ENCODE peak calls at places on chromosomes 7 and 10, in four cellular contexts. S, T, R and I are unnamed samples.

GRCh38 chr7:55370001-55370400 is 4.9 kb downstream of the LANCL2 start:
- DNase-seq in S (no peak), T (no peak), R (peak), I (peak)

GRCh38 chr10:79333513-79333912 is 13.8 kb upstream of the PPIF start:
- DNase-seq in S (peak), T (peak), R (peak), I (peak)

GRCh38 chr7:152328234-152328633 is 107.6 kb downstream of the KMT2C start:
- DNase-seq in S (no peak), T (no peak), R (no peak), I (no peak)

GRCh38 chr7:34430456-34430855 is 227.6 kb upstream of the NPSR1 start:
- DNase-seq in S (peak), T (peak), R (peak), I (peak)

GRCh38 chr7:141301544-141301943 is 227.7 kb downstream of the TMEM178B start:
- DNase-seq in S (no peak), T (no peak), R (no peak), I (no peak)

GRCh38 chr7:129168219-129168991 is 20.0 kb upstream of the SMO start:
- DNase-seq in S (no peak), T (no peak), R (no peak), I (no peak)

GRCh38 chr10:13705526-13706169 is 118.9 kb downstream of the PRPF18 start:
- DNase-seq in S (peak), T (no peak), R (peak), I (peak)

GRCh38 chr10:100999742-101000601 is at the start of gene LZTS2:
- DNase-seq in S (no peak), T (no peak), R (peak), I (no peak)

GRCh38 chr10:77949167-77949566 is 22.6 kb upstream of the DLG5 start:
- DNase-seq in S (peak), T (peak), R (peak), I (peak)

GRCh38 chr10:71627230-71627939 is 92.2 kb downstream of the C10orf105 start:
- DNase-seq in S (no peak), T (no peak), R (no peak), I (no peak)

GRCh38 chr10:97332586-97333350 is 1.8 kb downstream of the FRAT2 start:
- DNase-seq in S (peak), T (peak), R (peak), I (peak)

GRCh38 chr10:63666836-63667383 is 145.7 kb downstream of the REEP3 start:
- DNase-seq in S (peak), T (peak), R (peak), I (peak)

GRCh38 chr10:48459270-48460147 is 145.4 kb downstream of the ARHGAP22 start:
- DNase-seq in S (no peak), T (no peak), R (no peak), I (no peak)

GRCh38 chr10:80506189-80506575 is 31.5 kb upstream of the SH2D4B start:
- DNase-seq in S (peak), T (peak), R (peak), I (no peak)

GRCh38 chr10:103277713-103278299 is 868 bp downstream of the INA start:
- DNase-seq in S (no peak), T (no peak), R (no peak), I (no peak)

GRCh38 chr10:56178210-56178609 is 182.8 kb downstream of the ZWINT start:
- DNase-seq in S (no peak), T (no peak), R (no peak), I (no peak)

GRCh38 chr7:132276986-132277716 is 299.1 kb downstream of the PLXNA4 start:
- DNase-seq in S (no peak), T (no peak), R (peak), I (peak)

GRCh38 chr7:32102432-32102851 is 32.2 kb upstream of the PDE1C start:
- DNase-seq in S (no peak), T (no peak), R (no peak), I (no peak)

GRCh38 chr7:130369110-130369711 is 11.1 kb upstream of the CPA1 start:
- DNase-seq in S (peak), T (peak), R (peak), I (peak)

GRCh38 chr10:48458662-48459048 is 146.2 kb downstream of the ARHGAP22 start:
- DNase-seq in S (no peak), T (no peak), R (no peak), I (no peak)

GRCh38 chr7:50644114-50644513 is 78.9 kb upstream of the DDC start:
- DNase-seq in S (no peak), T (no peak), R (no peak), I (no peak)

GRCh38 chr7:117673367-117673766 is 193.5 kb downstream of the CFTR start:
- DNase-seq in S (peak), T (no peak), R (no peak), I (no peak)

GRCh38 chr7:42745357-42746022 is 166.4 kb downstream of the C7orf25 start:
- DNase-seq in S (peak), T (peak), R (peak), I (peak)

DNA sequence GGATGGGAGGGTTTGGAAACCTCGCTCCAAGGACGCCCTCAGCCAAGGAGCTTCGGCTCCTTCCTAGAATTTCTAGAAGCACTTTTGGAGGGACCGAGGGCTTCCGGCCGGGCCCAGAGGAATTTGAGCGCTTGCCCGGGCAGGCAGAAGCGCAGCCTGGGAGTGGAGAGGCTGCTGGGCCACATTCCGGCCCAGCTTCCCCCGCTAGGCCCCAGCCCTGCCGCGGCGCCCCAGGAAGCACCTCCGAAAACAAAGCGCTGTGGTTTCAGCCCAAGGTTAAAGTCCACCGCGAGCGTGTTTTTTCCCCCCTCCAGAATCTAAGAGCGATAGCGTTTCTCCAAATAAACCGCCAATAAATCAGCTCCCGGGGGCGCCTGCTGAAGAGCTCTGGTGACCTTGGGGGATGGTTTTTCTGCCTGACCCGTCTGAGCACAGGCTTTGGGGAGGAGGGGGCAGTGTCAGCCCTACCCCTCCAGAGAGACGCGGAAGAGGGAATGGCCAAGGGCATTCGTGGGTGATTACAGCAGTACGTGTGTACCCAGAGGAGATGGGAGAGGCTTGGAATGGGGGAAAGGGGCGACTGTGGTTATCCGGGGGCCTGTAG is 5.7 kb upstream of the TNRC18 start:
- DNase-seq in S (peak), T (peak), R (peak), I (no peak)
- H3K4me3 ChIP-seq in S (peak), T (peak), R (peak), I (peak)

GRCh38 chr7:485188-486081 is 34.2 kb downstream of the PDGFA start:
- DNase-seq in S (no peak), T (no peak), R (no peak), I (peak)
- TF ChIP-seq CTCF in S (no peak), T (no peak), R (no peak), I (no peak)

DNA sequence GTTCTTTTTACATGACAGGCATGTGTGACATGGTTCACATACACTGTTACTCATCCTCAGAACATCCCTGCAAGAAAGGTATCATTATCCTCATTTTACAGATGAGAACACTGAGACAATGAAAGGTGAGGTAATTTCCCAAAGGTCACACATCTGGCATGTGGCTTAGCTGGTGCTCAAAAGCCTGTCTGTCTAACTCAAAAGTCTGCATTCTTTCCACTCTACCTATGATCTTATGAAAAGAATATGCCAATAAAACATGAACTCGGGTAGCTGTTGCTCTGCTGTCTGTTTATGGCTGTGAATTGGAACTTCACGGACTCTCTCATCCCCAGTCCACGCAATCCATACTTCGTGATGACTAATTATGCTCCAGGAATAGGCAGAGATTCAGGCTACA is 79.0 kb upstream of the ODAD2 start:
- DNase-seq in S (no peak), T (no peak), R (no peak), I (peak)
- H3K4me3 ChIP-seq in S (no peak), T (no peak), R (no peak), I (no peak)

GRCh38 chr7:71566991-71567390 is 435.0 kb downstream of the GALNT17 start:
- DNase-seq in S (no peak), T (no peak), R (no peak), I (no peak)

GRCh38 chr7:71563276-71563675 is 431.3 kb downstream of the GALNT17 start:
- DNase-seq in S (no peak), T (no peak), R (no peak), I (no peak)

GRCh38 chr7:71566376-71566775 is 434.4 kb downstream of the GALNT17 start:
- DNase-seq in S (no peak), T (no peak), R (no peak), I (no peak)
- TF ChIP-seq CTCF in S (no peak), T (no peak), R (no peak), I (no peak)

DNA sequence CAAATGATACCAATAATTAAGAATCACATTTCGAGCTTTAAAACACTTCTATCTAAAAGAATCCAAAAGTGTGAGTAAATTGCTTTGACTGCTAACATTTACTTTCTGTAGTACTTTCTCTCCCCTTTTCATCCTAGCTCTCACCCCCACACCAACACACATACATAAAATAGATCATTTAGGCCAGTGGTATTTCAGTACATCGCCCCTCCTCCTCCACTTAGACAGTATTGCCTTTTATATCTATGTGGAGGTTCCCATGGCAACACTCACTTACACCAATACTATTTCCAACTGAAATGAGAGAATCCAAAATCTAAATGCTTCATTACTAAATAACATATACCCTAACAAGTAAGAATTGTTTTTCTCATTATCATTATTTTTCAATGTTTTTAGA is 58.9 kb downstream of the HIBADH start:
- DNase-seq in S (no peak), T (no peak), R (no peak), I (no peak)
- H3K4me3 ChIP-seq in S (no peak), T (no peak), R (no peak), I (no peak)